ENCODE peak calls at places on chromosome 21, in seven cellular contexts. R is prostate gland, S is GM12878, F is GM12891, Y is HL-60, U is transverse colon, T is suprapubic skin. D is an unnamed sample.

GRCh38 chr21:26920055-26920454 is 46.8 kb downstream of the ADAMTS5 start:
- DNase-seq in F (no peak), Y (no peak), R (no peak), T (no peak), U (no peak), S (no peak), D (no peak)

GRCh38 chr21:25561668-25562641 is 45.3 kb downstream of the MRPL39 start:
- DNase-seq in F (peak), U (peak), S (peak), T (peak), R (no peak), Y (peak), D (no peak)

GRCh38 chr21:15992171-15992570 is 262.4 kb downstream of the USP25 start:
- DNase-seq in F (no peak), Y (no peak), T (no peak), R (no peak), S (no peak), U (no peak), D (no peak)

GRCh38 chr21:40752125-40752524 is 94.8 kb downstream of the DSCAM start:
- DNase-seq in U (no peak), R (no peak), F (no peak), Y (no peak), S (no peak), T (no peak), D (no peak)

GRCh38 chr21:32099812-32100416 is 178.9 kb downstream of the MIS18A start:
- DNase-seq in F (no peak), S (no peak), T (no peak), Y (no peak), U (no peak), R (no peak), D (no peak)

GRCh38 chr21:25296239-25296638 is 311.0 kb downstream of the MRPL39 start:
- DNase-seq in T (no peak), F (no peak), Y (no peak), S (no peak), R (no peak), U (no peak), D (no peak)

GRCh38 chr21:17455028-17455353 is 57.9 kb upstream of the CXADR start:
- DNase-seq in R (no peak), U (no peak), F (no peak), S (no peak), Y (no peak), T (no peak), D (no peak)

GRCh38 chr21:29547998-29548397 is 249.3 kb downstream of the BACH1 start:
- DNase-seq in R (no peak), S (no peak), T (no peak), U (no peak), Y (no peak), F (no peak), D (no peak)

GRCh38 chr21:31124005-31124404 is 85.7 kb upstream of the KRTAP19-8 start:
- DNase-seq in U (no peak), T (no peak), Y (no peak), R (no peak), F (no peak), S (no peak), D (no peak)

GRCh38 chr21:41477641-41478318 is 30.2 kb downstream of the TMPRSS2 start:
- DNase-seq in T (no peak), S (no peak), R (no peak), F (no peak), U (no peak), Y (no peak), D (no peak)

GRCh38 chr21:18705971-18706370 is 302.4 kb upstream of the TMPRSS15 start:
- DNase-seq in U (no peak), T (no peak), S (no peak), R (no peak), F (no peak), Y (no peak), D (no peak)

GRCh38 chr21:25002676-25003075 is 604.6 kb downstream of the MRPL39 start:
- DNase-seq in U (no peak), F (no peak), Y (no peak), R (no peak), T (no peak), S (no peak), D (peak)

GRCh38 chr21:41631564-41632461 is 123.9 kb upstream of the TMPRSS2 start:
- DNase-seq in T (no peak), R (peak), S (no peak), F (no peak), Y (no peak), U (peak), D (no peak)

GRCh38 chr21:17989780-17990179 is 170.6 kb upstream of the C21orf91 start:
- DNase-seq in Y (no peak), S (no peak), U (no peak), T (no peak), R (no peak), F (no peak), D (no peak)

GRCh38 chr21:27225142-27225541 is 258.3 kb upstream of the ADAMTS5 start:
- DNase-seq in F (no peak), Y (no peak), S (no peak), R (no peak), U (no peak), T (no peak), D (no peak)

GRCh38 chr21:40531016-40531415 is 315.9 kb downstream of the DSCAM start:
- DNase-seq in U (no peak), T (no peak), S (no peak), Y (no peak), R (no peak), F (no peak), D (no peak)

GRCh38 chr21:38853421-38853919 is 47.7 kb downstream of the ETS2 start:
- DNase-seq in T (no peak), F (no peak), Y (peak), S (no peak), U (no peak), R (peak), D (no peak)

DNA sequence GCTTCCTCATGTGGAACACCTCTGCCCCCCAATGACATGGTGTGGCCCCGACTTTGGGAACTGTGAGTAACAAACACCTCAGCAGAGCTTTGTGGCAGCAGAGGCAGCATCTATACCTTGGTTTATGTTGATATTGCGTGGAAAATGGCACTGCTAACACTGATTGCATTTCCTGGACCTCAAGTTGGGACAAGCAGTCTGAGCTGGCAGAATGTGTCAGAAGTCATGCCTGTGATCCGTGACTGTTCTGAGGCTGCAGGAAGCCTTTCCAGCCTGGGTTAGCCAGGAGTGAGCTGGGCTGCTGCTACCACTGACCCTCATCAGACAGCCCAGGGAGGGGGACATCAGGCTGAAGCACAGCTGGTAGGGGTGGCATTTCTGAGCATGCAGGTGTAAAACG is 268.5 kb downstream of the KCNJ6 start:
- DNase-seq in Y (no peak), T (no peak), S (no peak), R (no peak), U (no peak), F (no peak), D (no peak)
- TF ChIP-seq POLR2AphosphoS5 in Y (no peak), T (no peak), S (no peak), R (no peak), U (no peak), F (no peak), D (no peak)

GRCh38 chr21:34805157-34805556 is 136.4 kb downstream of the CLIC6 start:
- DNase-seq in F (no peak), Y (no peak), T (no peak), R (no peak), U (no peak), S (no peak), D (no peak)

GRCh38 chr21:34807881-34808568 is 139.2 kb downstream of the CLIC6 start:
- DNase-seq in U (no peak), R (no peak), F (no peak), Y (peak), S (no peak), T (no peak), D (no peak)

GRCh38 chr21:34806423-34806822 is 137.6 kb downstream of the CLIC6 start:
- DNase-seq in S (no peak), R (no peak), T (no peak), F (no peak), Y (no peak), U (no peak), D (no peak)

GRCh38 chr21:34808569-34809204 is 139.9 kb downstream of the CLIC6 start:
- DNase-seq in S (no peak), R (no peak), T (no peak), U (no peak), F (no peak), Y (no peak), D (no peak)

GRCh38 chr21:34807146-34807880 is 138.5 kb downstream of the CLIC6 start:
- DNase-seq in T (no peak), F (no peak), U (no peak), R (no peak), S (no peak), Y (no peak), D (no peak)
- TF ChIP-seq POLR2AphosphoS5 in T (no peak), F (no peak), U (no peak), R (no peak), S (no peak), Y (no peak), D (no peak)

DNA sequence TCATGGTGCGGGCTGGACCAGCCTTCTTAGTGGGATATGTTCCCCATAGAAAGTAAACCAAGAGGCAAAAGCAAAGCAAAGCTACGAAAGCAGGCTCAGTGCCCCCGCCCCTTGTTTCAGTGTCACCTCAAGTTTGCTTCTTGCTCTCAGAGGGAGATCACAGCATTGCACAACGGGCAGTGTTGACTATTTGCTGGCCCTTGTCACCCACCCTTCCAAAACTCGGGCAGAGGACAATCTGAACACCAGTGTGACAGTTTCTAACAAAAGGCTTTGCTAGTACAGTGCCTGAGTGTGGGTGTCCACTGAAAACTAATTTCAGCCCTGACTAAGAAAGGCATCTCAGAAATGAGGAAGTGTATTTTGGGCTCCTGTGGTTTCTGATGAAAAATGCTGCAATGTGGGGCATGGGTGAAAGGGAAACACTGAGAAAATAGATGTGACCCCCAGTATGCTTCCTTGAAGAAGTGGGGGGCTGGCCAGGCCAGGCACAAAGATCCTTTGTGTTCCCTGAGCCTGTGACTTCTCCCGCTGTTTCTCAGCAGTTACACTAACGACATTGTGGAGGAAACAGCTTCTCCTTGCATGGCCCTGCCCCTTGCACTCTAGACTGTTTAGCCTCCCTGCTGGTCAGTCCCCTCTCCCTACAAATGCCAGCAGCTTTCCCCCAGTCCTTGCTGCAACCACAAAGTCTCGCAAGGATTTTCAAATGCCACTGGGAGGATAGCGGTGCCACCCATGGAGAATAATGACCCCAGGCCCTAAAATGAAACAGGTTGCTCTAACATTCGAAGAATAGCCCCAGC is 33.3 kb upstream of the KCNE1 start:
- DNase-seq in U (peak), Y (no peak), F (peak), T (no peak), R (no peak), S (peak), D (no peak)
- TF ChIP-seq POLR2AphosphoS5 in U (peak), Y (no peak), F (no peak), T (no peak), R (no peak), S (peak), D (no peak)

DNA sequence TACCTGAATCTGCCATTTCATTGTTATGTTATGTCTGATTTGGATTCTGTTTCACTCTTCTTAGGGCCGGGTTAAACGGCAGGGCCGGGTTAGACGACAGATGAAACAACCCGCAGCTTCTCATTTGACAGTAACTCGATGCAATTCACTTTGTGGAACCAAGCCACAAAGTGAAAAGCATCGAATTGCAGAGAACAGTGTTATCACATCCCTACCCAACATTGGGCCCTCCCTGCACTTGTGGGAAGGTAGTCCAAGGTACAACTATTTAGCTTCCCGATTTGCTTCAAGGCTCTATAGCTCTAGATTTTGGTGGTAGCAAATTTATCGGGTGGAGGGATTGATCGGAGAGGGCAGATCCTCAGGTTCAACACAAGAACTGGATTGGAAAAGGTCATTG is 17.0 kb downstream of the SON start:
- DNase-seq in T (no peak), Y (no peak), R (no peak), F (no peak), U (no peak), S (no peak), D (no peak)
- TF ChIP-seq POLR2AphosphoS5 in T (no peak), Y (no peak), R (no peak), F (peak), U (no peak), S (peak), D (no peak)

DNA sequence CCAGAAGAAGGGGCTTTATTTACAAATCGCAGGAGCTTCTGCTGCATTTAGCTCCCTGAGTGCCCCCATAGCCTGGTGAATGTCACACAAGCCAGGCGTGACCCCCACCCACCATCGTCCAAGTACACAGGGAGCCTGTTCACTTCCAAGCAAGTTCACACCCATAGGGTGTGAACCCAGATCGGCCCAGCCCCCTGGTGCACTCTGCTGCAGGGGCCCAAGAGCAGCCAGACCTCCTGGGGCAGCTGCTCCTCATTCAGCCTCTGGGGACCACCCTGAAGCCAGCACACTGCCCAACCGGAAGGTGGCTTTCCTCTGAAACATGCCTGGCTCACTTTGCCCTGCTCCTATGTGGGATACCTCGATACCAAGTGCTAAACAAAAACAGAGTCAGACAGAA is 95.8 kb downstream of the PDE9A start:
- DNase-seq in S (no peak), R (no peak), Y (no peak), U (no peak), F (no peak), T (no peak), D (no peak)
- TF ChIP-seq POLR2AphosphoS5 in S (no peak), R (no peak), Y (no peak), U (no peak), F (no peak), T (no peak), D (no peak)

GRCh38 chr21:37513383-37513782 is 146.8 kb downstream of the DYRK1A start:
- DNase-seq in R (no peak), Y (no peak), T (no peak), U (no peak), S (no peak), F (no peak), D (no peak)
- TF ChIP-seq POLR2AphosphoS5 in R (no peak), Y (no peak), T (no peak), U (no peak), S (no peak), F (no peak), D (no peak)

GRCh38 chr21:14271053-14271452 is 55.1 kb downstream of the RBM11 start:
- DNase-seq in R (no peak), F (no peak), T (no peak), U (no peak), S (no peak), Y (no peak), D (no peak)
- TF ChIP-seq POLR2AphosphoS5 in R (no peak), F (no peak), T (no peak), U (no peak), S (no peak), Y (no peak), D (no peak)

GRCh38 chr21:45590726-45591618 is 48.7 kb upstream of the SLC19A1 start:
- DNase-seq in Y (peak), F (peak), R (no peak), T (peak), U (peak), S (peak), D (peak)

GRCh38 chr21:45588861-45589491 is 46.7 kb upstream of the SLC19A1 start:
- DNase-seq in T (peak), R (no peak), U (no peak), Y (no peak), S (no peak), F (no peak), D (no peak)

GRCh38 chr21:45591619-45592207 is 49.5 kb upstream of the SLC19A1 start:
- DNase-seq in R (no peak), T (peak), U (no peak), S (no peak), F (no peak), Y (no peak), D (no peak)

GRCh38 chr21:45589686-45590245 is 47.5 kb upstream of the SLC19A1 start:
- DNase-seq in T (peak), R (no peak), F (no peak), Y (no peak), U (no peak), S (no peak), D (no peak)

GRCh38 chr21:45590246-45590725 is 48.0 kb upstream of the SLC19A1 start:
- DNase-seq in R (peak), F (peak), S (no peak), U (peak), T (peak), Y (peak), D (no peak)
- TF ChIP-seq POLR2AphosphoS5 in R (peak), F (no peak), S (no peak), U (no peak), T (no peak), Y (no peak), D (no peak)

DNA sequence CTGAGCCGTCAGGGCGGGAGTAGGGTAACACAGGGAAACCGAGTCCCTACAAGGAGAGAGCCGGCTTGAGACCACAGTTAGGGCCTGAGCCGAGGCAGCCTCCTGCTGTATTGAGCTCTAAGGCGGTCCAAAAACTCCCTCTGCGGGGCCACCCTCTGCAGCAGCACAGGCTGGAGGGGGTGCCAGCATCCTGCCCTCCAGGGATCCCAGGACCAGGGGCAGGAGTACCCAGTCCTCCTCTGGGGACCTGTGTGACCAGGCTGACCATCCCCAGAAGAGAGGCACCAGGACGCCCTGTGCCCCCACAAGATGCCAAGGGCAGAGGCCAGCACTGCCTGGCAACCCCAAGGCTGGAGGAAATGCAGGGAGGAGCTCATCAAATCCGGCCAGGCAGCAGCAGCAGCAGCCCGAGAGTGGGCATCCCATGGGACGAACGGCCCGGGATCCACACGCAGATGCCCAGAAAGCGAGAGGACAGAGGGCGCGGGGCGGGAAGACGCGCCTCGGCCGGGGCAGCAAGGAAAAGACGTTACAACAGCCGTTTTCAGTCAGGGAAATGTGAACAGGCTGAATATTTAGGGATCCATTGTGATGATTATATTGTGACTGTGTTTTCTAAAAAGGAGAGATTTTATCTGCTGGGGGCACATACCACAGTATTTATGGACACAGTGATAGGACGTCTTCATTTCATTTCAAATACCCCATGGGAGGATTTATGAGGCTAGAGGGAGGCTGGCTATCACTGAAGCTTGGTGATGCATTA is 57.1 kb upstream of the COL18A1 start:
- DNase-seq in F (no peak), T (peak), S (no peak), U (no peak), R (no peak), Y (no peak), D (no peak)
- TF ChIP-seq POLR2AphosphoS5 in F (no peak), T (no peak), S (no peak), U (no peak), R (no peak), Y (no peak), D (no peak)

D was measured in SK-N-MC.